ENCODE peak calls at places on chromosomes 16 and 17, in six cellular contexts. X is brain microvascular endothelial cell, N is pancreas, I is fibroblast of pulmonary artery, J is GM12865, O is PC-9. B is an unnamed sample.

GRCh38 chr17:79888811-79889634 is 49.8 kb upstream of the CBX4 start:
- DNase-seq in N (peak; percentile 35), I (no peak), O (no peak), J (no peak), X (peak; percentile 3), B (no peak)

GRCh38 chr17:50629902-50630301 is 4.8 kb upstream of the ABCC3 start:
- DNase-seq in N (no peak), X (no peak), J (no peak), I (no peak), O (no peak), B (no peak)

GRCh38 chr16:64196444-64196843 is 925.4 kb downstream of the CDH11 start:
- DNase-seq in N (no peak), O (no peak), I (peak; percentile 51), X (peak; percentile 56), J (no peak), B (no peak)

GRCh38 chr16:48611329-48612137 is 1.6 kb upstream of the N4BP1 start:
- DNase-seq in X (no peak), I (no peak), O (peak; percentile 66), N (no peak), J (peak; percentile 83), B (peak; percentile 33)

GRCh38 chr16:47366228-47366627 is 94.6 kb downstream of the ITFG1 start:
- DNase-seq in N (no peak), J (no peak), X (no peak), I (no peak), O (no peak), B (no peak)

GRCh38 chr16:12392585-12393089 is 411.1 kb downstream of the CPPED1 start:
- DNase-seq in I (no peak), N (no peak), O (no peak), J (no peak), X (no peak), B (no peak)

GRCh38 chr17:18944646-18945045 is 7.3 kb upstream of the SLC5A10 start:
- DNase-seq in I (no peak), O (no peak), J (no peak), X (no peak), N (no peak), B (no peak)

GRCh38 chr17:67105213-67105612 is 60.9 kb downstream of the CACNG1 start:
- DNase-seq in I (peak; percentile 68), N (no peak), J (no peak), X (peak; percentile 34), O (no peak), B (no peak)

GRCh38 chr16:4664538-4665418 is 28.6 kb upstream of the NUDT16L1 start:
- DNase-seq in N (peak; percentile 60), X (no peak), I (no peak), J (peak; percentile 37), O (no peak), B (no peak)

GRCh38 chr17:54948380-54948779 is 20.1 kb downstream of the COX11 start:
- DNase-seq in J (peak; percentile 7), O (peak; percentile 90), X (peak; percentile 96), I (peak; percentile 73), N (no peak), B (no peak)

GRCh38 chr17:55783684-55784245 is 32.9 kb downstream of the PCTP start:
- DNase-seq in J (no peak), X (no peak), N (no peak), I (peak; percentile 67), O (no peak), B (no peak)

GRCh38 chr17:27288183-27288582 is 5.7 kb upstream of the WSB1 start:
- DNase-seq in I (no peak), N (no peak), X (no peak), O (no peak), J (no peak), B (no peak)

GRCh38 chr16:82360024-82360783 is 190.2 kb upstream of the MPHOSPH6 start:
- DNase-seq in X (no peak), J (no peak), N (no peak), O (no peak), I (no peak), B (no peak)

GRCh38 chr16:73059779-73060178 is 11.9 kb upstream of the ZFHX3 start:
- DNase-seq in X (no peak), N (no peak), O (no peak), J (no peak), I (no peak), B (no peak)

GRCh38 chr17:56593741-56594527 is 435 bp downstream of the NOG start:
- DNase-seq in J (peak; percentile 22), I (peak; percentile 50), N (peak; percentile 82), O (peak; percentile 66), X (peak; percentile 26), B (peak; percentile 39)

GRCh38 chr17:9451919-9452318 is 123.7 kb downstream of the STX8 start:
- DNase-seq in O (no peak), I (no peak), X (no peak), J (no peak), N (no peak), B (no peak)

GRCh38 chr17:68085751-68086445 is 50.4 kb downstream of the KPNA2 start:
- DNase-seq in O (no peak), J (peak; percentile 36), I (no peak), N (no peak), X (no peak), B (peak; percentile 29)

GRCh38 chr17:54982399-54982798 is 13.8 kb downstream of the STXBP4 start:
- DNase-seq in O (no peak), N (no peak), J (no peak), I (peak; percentile 84), X (peak; percentile 73), B (no peak)

GRCh38 chr17:45070001-45070400 is 8.9 kb downstream of the NMT1 start:
- DNase-seq in X (no peak), I (no peak), J (no peak), N (no peak), O (no peak), B (no peak)

GRCh38 chr17:4950075-4950756 is 703 bp upstream of the ENO3 start:
- DNase-seq in I (no peak), X (no peak), N (peak; percentile 83), J (peak; percentile 68), O (no peak), B (no peak)

GRCh38 chr17:7711356-7711755 is 6.2 kb upstream of the DNAH2 start:
- DNase-seq in X (no peak), I (no peak), O (no peak), N (no peak), J (no peak), B (no peak)

GRCh38 chr17:61307905-61308886 is 91.4 kb upstream of the TBX2 start:
- DNase-seq in N (no peak), X (peak; percentile 94), J (no peak), O (no peak), I (peak; percentile 93), B (no peak)
- TF ChIP-seq CTCF in N (no peak), X (peak; percentile 30), J (no peak), O (no peak), I (peak; percentile 4), B (no peak)

GRCh38 chr17:6072157-6072556 is 2.0 kb downstream of the WSCD1 start:
- DNase-seq in N (no peak), X (no peak), J (no peak), I (no peak), O (no peak), B (no peak)
- H3K4me3 ChIP-seq in N (no peak overlapping the region), X (no peak overlapping the region), J (no peak overlapping the region), I (no peak overlapping the region), O (no peak overlapping the region), B (no peak overlapping the region)

GRCh38 chr16:66717112-66717675 is 20.7 kb upstream of the CMTM4 start:
- DNase-seq in J (peak; percentile 18), X (peak; percentile 52), I (peak; percentile 64), O (no peak), N (no peak), B (no peak)
- TF ChIP-seq CTCF in J (no peak), X (peak; percentile 89), I (peak; percentile 81), O (peak; percentile 20), N (peak; percentile 6), B (peak; percentile 51)

GRCh38 chr16:2843526-2843925 is 13.4 kb downstream of the ZG16B start:
- DNase-seq in N (no peak), J (no peak), X (no peak), I (no peak), O (no peak), B (no peak)
- H3K4me3 ChIP-seq in N (no peak overlapping the region), J (no peak overlapping the region), X (no peak overlapping the region), I (no peak overlapping the region), O (no peak overlapping the region), B (no peak overlapping the region)

DNA sequence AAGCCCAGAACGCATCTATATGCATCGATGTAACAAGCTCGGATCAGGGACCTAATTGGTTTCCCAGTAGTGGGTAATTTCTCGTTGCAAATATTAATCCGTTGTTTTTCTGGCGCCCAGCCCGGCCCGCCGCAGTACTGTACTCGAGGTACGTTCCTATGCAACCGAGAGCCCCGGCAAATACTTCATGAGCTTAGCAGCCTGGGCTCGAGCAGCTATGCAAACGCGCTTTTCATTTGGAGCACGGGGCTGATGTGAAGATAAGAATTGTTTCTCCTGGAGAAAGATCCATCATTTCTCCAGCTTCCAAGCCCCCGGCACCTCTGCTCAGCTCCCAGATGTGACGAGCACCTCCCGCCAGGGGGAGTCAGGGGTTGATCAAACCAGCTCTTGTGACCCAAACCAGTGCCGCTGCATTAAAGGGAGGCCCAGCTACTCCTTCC is 229.8 kb downstream of the KATNIP start:
- DNase-seq in I (peak; percentile 56), J (no peak), X (peak; percentile 25), O (no peak), N (no peak), B (no peak)
- TF ChIP-seq CTCF in I (peak; percentile 59), J (no peak), X (peak; percentile 79), O (no peak), N (no peak), B (no peak)

DNA sequence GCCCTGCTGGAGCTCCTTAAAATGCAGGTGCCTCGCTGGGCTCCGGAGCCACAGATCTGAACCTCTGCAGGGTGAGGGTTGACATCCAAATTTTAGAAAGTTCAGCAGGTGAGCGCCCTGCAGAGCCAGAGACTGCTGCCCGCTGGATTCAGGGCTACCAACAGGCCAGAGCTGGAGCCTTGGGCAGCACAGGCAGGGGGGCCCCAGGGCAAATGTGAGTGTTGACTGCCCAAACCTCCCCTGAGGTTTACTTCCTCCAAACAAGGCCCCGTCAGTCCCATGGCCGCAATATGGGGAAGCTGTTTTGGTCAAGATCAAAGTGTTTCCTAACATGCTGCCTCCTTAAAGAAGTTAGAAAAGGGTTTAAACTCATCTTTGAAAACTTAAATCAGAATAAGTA is 28.0 kb downstream of the ZDHHC7 start:
- DNase-seq in O (no peak), N (no peak), I (no peak), J (no peak), X (no peak), B (no peak)
- H3K4me3 ChIP-seq in O (no peak overlapping the region), N (no peak overlapping the region), I (no peak overlapping the region), J (no peak overlapping the region), X (no peak overlapping the region), B (no peak overlapping the region)

B was measured in GM06990.